ENCODE peak calls at places on chromosomes 12 and 14, in ten cellular contexts. F, Q, M, J, K, B, C, Y, G and D are unnamed samples.

GRCh38 chr12:55930771-55931316 is at the start of gene DGKA:
- DNase-seq in Y (peak), M (peak), B (peak), F (peak), Q (no peak), C (peak), K (peak), J (peak), G (no peak), D (peak)

GRCh38 chr14:22466520-22466919 is 122.5 kb downstream of the DAD1 start:
- DNase-seq in J (no peak), G (no peak), B (no peak), F (peak), C (no peak), Q (no peak), M (no peak), Y (no peak), K (no peak), D (peak)

GRCh38 chr12:32366704-32367103 is 32.7 kb upstream of the FGD4 start:
- DNase-seq in Q (no peak), C (no peak), M (no peak), Y (no peak), J (no peak), B (no peak), K (peak), F (no peak), G (no peak), D (no peak)

GRCh38 chr12:12747281-12747680 is 30.1 kb downstream of the CDKN1B start:
- DNase-seq in M (no peak), F (no peak), K (no peak), J (no peak), B (no peak), Y (no peak), C (no peak), Q (no peak), G (no peak), D (no peak)

GRCh38 chr12:80400591-80400991 is 43.4 kb upstream of the PTPRQ start:
- DNase-seq in Q (peak), B (peak), F (peak), J (no peak), C (no peak), M (no peak), G (no peak), K (no peak), Y (no peak), D (no peak)

GRCh38 chr14:64474698-64475097 is 9.4 kb downstream of the AKAP5 start:
- DNase-seq in C (no peak), M (no peak), K (no peak), Y (no peak), Q (no peak), G (no peak), F (no peak), J (no peak), B (no peak), D (no peak)

GRCh38 chr14:20118795-20119194 is 8.3 kb downstream of the OR4K17 start:
- DNase-seq in G (no peak), Q (no peak), J (no peak), M (no peak), F (no peak), Y (no peak), C (no peak), B (no peak), K (no peak), D (no peak)

GRCh38 chr12:5428332-5429221 is 3.3 kb upstream of the NTF3 start:
- DNase-seq in Y (no peak), B (peak), F (no peak), J (peak), C (peak), G (no peak), K (peak), M (no peak), Q (no peak), D (peak)

GRCh38 chr12:90360300-90360699 is 594.7 kb downstream of the CCER1 start:
- DNase-seq in M (no peak), G (no peak), K (no peak), J (no peak), Y (no peak), B (no peak), F (no peak), C (no peak), Q (no peak), D (no peak)

GRCh38 chr12:110590806-110591326 is 7.7 kb upstream of the PPTC7 start:
- DNase-seq in Q (no peak), Y (no peak), M (no peak), J (no peak), F (no peak), G (no peak), C (no peak), B (no peak), K (no peak), D (no peak)

GRCh38 chr12:4214912-4215861 is 58.4 kb upstream of the CCND2 start:
- DNase-seq in J (no peak), M (no peak), C (no peak), B (no peak), F (no peak), K (no peak), G (no peak), Q (peak), Y (no peak), D (no peak)

GRCh38 chr12:56684745-56685369 is 3.2 kb downstream of the PTGES3 start:
- DNase-seq in B (peak), F (no peak), K (no peak), Y (no peak), J (no peak), G (no peak), M (no peak), Q (no peak), C (no peak), D (no peak)